ENCODE peak calls at places on chromosomes 5 and 9, in four cellular contexts. N, M, F and K are unnamed samples.

GRCh38 chr5:130605200-130605599 is 559.9 kb downstream of the HINT1 start:
- DNase-seq in M (no peak), F (no peak), N (no peak), K (no peak)

GRCh38 chr9:92725726-92726125 is 38.9 kb downstream of the BICD2 start:
- DNase-seq in N (no peak), M (no peak), F (no peak), K (no peak)

GRCh38 chr9:6218099-6218502 is 2.5 kb downstream of the IL33 start:
- DNase-seq in N (no peak), M (no peak), F (peak; percentile 49), K (no peak)

GRCh38 chr5:173395257-173395932 is 67.2 kb upstream of the STC2 start:
- DNase-seq in F (peak; percentile 85), M (no peak), N (no peak), K (no peak)

GRCh38 chr5:128303593-128303992 is 220.0 kb downstream of the SLC12A2 start:
- DNase-seq in M (no peak), F (no peak), N (no peak), K (no peak)

GRCh38 chr9:71876106-71876505 is 34.9 kb downstream of the ABHD17B start:
- DNase-seq in F (no peak), N (no peak), M (no peak), K (no peak)

GRCh38 chr9:111016046-111017026 is 21.9 kb downstream of the LPAR1 start:
- DNase-seq in N (no peak), M (no peak), F (peak; percentile 76), K (no peak)

GRCh38 chr5:135324897-135325650 is 74.0 kb downstream of the MACROH2A1 start:
- DNase-seq in M (no peak), F (no peak), N (no peak), K (no peak)

GRCh38 chr5:1220831-1221230 is 4.3 kb upstream of the SLC6A18 start:
- DNase-seq in M (no peak), N (no peak), F (no peak), K (no peak)

GRCh38 chr5:167720201-167720600 is 571.2 kb upstream of the WWC1 start:
- DNase-seq in F (peak; percentile 35), N (no peak), M (no peak), K (no peak)

GRCh38 chr5:84384604-84385575 is at the start of gene EDIL3:
- DNase-seq in M (no peak), N (peak; percentile 53), F (peak; percentile 59), K (peak; percentile 45)

GRCh38 chr5:10288600-10289213 is 19.0 kb downstream of the CMBL start:
- DNase-seq in M (peak; percentile 36), N (peak; percentile 95), F (no peak), K (peak; percentile 91)

GRCh38 chr5:17223375-17224185 is 6.1 kb downstream of the BASP1 start:
- DNase-seq in N (no peak), F (no peak), M (no peak), K (no peak)

DNA sequence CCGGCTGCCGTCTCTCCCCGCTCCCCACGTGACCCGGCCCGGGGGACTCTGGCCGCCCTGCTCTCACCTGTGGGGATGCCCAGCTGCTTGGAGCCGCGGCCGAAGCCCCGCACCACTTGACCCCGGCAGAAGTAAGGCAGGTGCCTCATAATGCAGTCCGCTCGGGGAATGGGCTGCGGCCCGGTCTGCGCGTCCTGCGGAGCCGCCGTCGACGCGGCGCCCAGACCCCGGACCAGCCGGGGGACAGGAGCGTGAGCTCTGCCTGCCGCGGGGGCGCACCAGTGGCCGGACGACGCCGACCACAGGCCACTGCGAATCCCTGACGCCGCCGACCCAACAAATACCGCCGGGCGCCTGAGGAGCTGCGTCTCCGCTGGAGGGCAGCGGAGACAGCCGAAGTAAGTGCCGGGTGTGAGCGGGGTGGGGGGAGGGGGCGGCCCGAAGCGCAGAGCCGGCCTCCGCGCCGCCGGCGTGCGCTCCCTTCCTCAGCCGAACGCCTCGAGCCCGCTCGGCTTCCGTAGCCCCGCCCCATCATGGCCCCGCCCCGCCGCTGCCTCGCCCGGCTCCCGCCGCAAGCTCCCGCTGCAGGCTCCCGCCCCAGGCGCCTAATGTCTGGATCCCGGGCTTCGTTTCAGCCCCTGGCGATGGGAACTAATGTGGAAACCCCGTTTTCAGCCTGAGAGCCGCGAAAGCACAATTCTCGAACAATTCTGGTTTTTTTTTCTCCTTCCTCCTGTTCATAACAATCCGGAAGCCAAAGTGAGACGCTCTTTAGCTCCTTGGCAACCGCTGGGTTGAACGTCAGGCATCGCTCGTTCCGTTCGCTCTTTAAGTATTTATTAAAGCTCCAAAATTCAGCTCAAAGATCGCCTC is at the start of gene RFK:
- DNase-seq in F (peak; percentile 93), M (peak; percentile 80), N (peak; percentile 96), K (peak; percentile 99)
- H3K4me3 ChIP-seq in F (peak within 1 kb of the TSS; percentile 86), M (peak within 1 kb of the TSS; percentile 81), N (peak within 1 kb of the TSS; percentile 99), K (peak within 1 kb of the TSS; percentile 87)

GRCh38 chr5:14809369-14810144 is 62.0 kb downstream of the ANKH start:
- DNase-seq in M (peak; percentile 32), F (peak; percentile 93), N (peak; percentile 54), K (peak; percentile 81)
- TF ChIP-seq POLR2A in M (no peak), F (no peak), N (no peak), K (no peak)

DNA sequence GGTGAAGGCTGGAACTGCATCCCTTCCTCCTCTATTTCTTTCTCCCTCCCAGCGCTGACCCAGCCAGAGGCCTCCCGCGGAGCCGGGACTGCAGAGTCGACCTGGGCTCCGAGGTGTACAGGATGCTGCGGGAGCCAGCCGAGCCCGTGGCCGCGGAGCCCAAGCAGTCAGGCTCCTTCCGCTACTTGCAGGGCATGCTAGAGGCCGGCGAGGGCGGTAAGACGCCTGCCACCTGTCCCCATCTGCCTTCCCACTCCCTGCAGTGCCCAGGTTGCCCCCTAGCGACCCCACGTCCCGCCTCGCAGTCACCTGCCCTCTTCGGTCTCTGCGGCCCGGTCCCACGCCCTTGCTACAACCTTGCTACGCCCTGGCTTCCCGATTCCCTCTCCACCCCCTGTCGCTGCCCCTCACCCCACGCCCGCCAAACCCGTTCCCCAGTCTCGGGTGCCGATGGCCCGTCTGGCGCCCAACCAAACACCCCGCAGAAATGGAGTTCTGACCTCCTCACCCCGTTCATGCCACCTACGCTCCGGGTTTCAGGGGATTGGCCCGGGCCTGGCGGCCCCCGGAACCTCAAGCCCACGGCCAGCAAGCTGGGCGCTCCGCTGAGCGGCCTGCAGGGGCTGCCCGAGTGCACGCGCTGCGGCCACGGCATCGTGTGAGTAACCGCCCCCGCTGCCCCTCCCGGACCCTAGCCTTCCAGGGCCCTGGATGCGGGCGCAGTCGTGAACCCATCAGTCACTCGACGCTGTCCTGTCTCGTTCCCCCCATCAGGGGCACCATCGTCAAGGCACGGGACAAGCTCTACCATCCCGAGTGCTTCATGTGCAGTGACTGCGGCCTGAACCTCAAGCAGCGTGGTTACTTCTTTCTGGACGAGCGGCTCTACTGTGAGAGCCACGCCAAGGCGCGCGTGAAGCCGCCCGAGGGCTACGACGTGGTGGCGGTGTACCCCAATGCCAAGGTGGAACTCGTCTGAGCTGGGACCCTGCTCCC is 14.1 kb downstream of the PDLIM4 start:
- DNase-seq in F (no peak), N (no peak), M (no peak), K (no peak)
- H3K4me3 ChIP-seq in F (no peak overlapping the region), N (no peak overlapping the region), M (no peak overlapping the region), K (no peak overlapping the region)

GRCh38 chr5:14204785-14205321 is 61.7 kb downstream of the TRIO start:
- DNase-seq in N (peak; percentile 81), F (peak; percentile 82), M (no peak), K (peak; percentile 48)
- TF ChIP-seq POLR2A in N (peak; percentile 42), F (no peak), M (no peak), K (no peak)

GRCh38 chr9:137606734-137607138 is 1.2 kb downstream of the ARRDC1 start:
- DNase-seq in F (no peak), M (no peak), N (no peak), K (no peak)
- H3K4me3 ChIP-seq in F (peak overlapping the region; percentile 84), M (no peak overlapping the region), N (peak overlapping the region; percentile 94), K (peak overlapping the region; percentile 98)

GRCh38 chr9:134328341-134328840 is 2.1 kb downstream of the RXRA start:
- DNase-seq in F (peak; percentile 47), M (no peak), N (peak; percentile 72), K (peak; percentile 83)

GRCh38 chr9:134329576-134329855 is 3.3 kb downstream of the RXRA start:
- DNase-seq in F (no peak), M (no peak), N (no peak), K (no peak)

GRCh38 chr9:134329886-134330285 is 3.6 kb downstream of the RXRA start:
- DNase-seq in F (no peak), M (no peak), N (peak; percentile 69), K (peak; percentile 69)

GRCh38 chr9:134327671-134328231 is 1.5 kb downstream of the RXRA start:
- DNase-seq in N (no peak), M (no peak), F (no peak), K (no peak)

GRCh38 chr9:134328841-134329575 is 2.8 kb downstream of the RXRA start:
- DNase-seq in N (peak; percentile 71), F (no peak), M (no peak), K (peak; percentile 73)
- TF ChIP-seq POLR2A in N (no peak), F (no peak), M (no peak), K (peak; percentile 16)

GRCh38 chr9:78325846-78326350 is 29.0 kb downstream of the PSAT1 start:
- DNase-seq in M (no peak), F (no peak), N (no peak), K (no peak)
- H3K4me3 ChIP-seq in M (no peak overlapping the region), F (no peak overlapping the region), N (no peak overlapping the region), K (no peak overlapping the region)

DNA sequence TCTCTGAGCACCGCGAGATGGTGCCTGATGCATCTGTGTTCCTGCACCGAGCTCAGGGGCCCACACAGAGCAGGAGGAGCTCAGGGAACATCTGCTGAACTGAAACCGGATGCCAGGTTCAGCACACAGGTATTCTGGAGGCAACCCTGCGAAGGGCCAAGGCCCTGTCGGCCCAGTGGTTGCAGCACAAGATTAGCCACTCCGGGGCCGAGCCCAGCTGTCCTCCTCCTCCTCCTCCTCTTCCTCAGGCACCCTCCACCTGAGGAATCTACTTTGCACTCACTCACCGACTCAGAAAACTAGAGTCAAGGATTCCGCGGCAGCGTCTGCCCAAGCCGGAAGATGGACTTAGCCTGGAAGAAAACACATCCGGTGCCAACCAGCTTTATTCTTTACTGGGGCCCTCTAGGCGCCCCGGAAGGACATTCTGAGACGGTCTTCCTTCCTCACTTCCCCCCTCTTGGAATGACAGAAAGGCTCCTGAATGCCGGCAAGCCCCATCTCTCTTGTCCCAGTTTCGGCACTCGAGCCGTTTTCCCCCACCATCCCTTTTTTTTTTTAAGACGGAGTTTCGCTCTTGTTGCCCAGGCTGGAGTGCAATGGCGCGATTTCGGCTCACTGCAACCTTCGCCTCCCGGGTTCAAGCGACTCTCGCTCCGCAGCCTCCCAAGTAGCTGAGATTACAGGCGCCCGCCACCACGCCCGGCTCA is at the start of gene ZBTB6:
- DNase-seq in N (peak; percentile 80), M (peak; percentile 20), F (peak; percentile 81), K (peak; percentile 75)
- TF ChIP-seq POLR2A in N (peak; percentile 62), M (no peak), F (peak; percentile 69), K (peak; percentile 36)